ENCODE peak calls at places on chromosomes 3 and 15, in ten cellular contexts. R is adrenal gland, I is right lobe of liver, S is heart left ventricle, B is transverse colon, Y is sigmoid colon, H is esophagus squamous epithelium, E is esophagus muscularis mucosa, P is ovary, Z is Peyer's patch. V is an unnamed sample.

GRCh38 chr3:184716652-184717607 is 5.1 kb upstream of the MAGEF1 start:
- DNase-seq in Y (no peak), S (no peak), R (no peak), H (no peak), E (no peak), I (no peak), Z (no peak), P (peak; percentile 70), B (no peak), V (peak; percentile 73)

GRCh38 chr15:90035095-90035834 is 34.1 kb downstream of the ZNF710 start:
- DNase-seq in Y (peak; percentile 75), I (peak; percentile 66), P (no peak), S (peak; percentile 42), B (peak; percentile 55), Z (peak; percentile 66), H (no peak), E (no peak), R (peak; percentile 84), V (no peak)

GRCh38 chr3:184591789-184592188 is 30.2 kb downstream of the EPHB3 start:
- DNase-seq in E (no peak), Y (no peak), I (no peak), B (no peak), S (no peak), Z (no peak), H (no peak), R (no peak), P (no peak), V (no peak)

GRCh38 chr15:82798104-82798503 is 7.8 kb downstream of the FSD2 start:
- DNase-seq in Z (no peak), Y (no peak), I (no peak), R (no peak), E (no peak), S (no peak), P (no peak), H (no peak), B (no peak), V (no peak)

GRCh38 chr3:20488101-20488500 is 302.1 kb upstream of the SGO1 start:
- DNase-seq in R (no peak), P (no peak), S (no peak), E (no peak), Z (no peak), Y (no peak), H (no peak), I (no peak), B (no peak), V (no peak)

GRCh38 chr15:40038267-40038653 is 721 bp downstream of the SRP14 start:
- DNase-seq in E (peak; percentile 87), R (no peak), Y (no peak), S (no peak), P (no peak), B (no peak), Z (no peak), I (no peak), H (no peak), V (no peak)

GRCh38 chr3:153209596-153209995 is 47.6 kb downstream of the RAP2B start:
- DNase-seq in E (no peak), P (no peak), Z (no peak), R (no peak), I (peak; percentile 50), B (no peak), Y (no peak), S (no peak), H (no peak), V (no peak)

GRCh38 chr3:194330579-194330978 is 20.5 kb downstream of the CPN2 start:
- DNase-seq in S (peak; percentile 55), P (no peak), Y (no peak), H (no peak), B (no peak), I (peak; percentile 89), E (no peak), R (peak; percentile 73), Z (no peak), V (no peak)

GRCh38 chr3:102614580-102614979 is 179.8 kb downstream of the ZPLD1 start:
- DNase-seq in I (no peak), E (no peak), R (no peak), Z (no peak), P (no peak), B (no peak), H (no peak), S (no peak), Y (no peak), V (no peak)

GRCh38 chr3:98784666-98785600 is 21.8 kb downstream of the ST3GAL6 start:
- DNase-seq in E (no peak), P (no peak), R (no peak), B (no peak), I (no peak), H (no peak), Z (no peak), S (no peak), Y (no peak), V (no peak)

DNA sequence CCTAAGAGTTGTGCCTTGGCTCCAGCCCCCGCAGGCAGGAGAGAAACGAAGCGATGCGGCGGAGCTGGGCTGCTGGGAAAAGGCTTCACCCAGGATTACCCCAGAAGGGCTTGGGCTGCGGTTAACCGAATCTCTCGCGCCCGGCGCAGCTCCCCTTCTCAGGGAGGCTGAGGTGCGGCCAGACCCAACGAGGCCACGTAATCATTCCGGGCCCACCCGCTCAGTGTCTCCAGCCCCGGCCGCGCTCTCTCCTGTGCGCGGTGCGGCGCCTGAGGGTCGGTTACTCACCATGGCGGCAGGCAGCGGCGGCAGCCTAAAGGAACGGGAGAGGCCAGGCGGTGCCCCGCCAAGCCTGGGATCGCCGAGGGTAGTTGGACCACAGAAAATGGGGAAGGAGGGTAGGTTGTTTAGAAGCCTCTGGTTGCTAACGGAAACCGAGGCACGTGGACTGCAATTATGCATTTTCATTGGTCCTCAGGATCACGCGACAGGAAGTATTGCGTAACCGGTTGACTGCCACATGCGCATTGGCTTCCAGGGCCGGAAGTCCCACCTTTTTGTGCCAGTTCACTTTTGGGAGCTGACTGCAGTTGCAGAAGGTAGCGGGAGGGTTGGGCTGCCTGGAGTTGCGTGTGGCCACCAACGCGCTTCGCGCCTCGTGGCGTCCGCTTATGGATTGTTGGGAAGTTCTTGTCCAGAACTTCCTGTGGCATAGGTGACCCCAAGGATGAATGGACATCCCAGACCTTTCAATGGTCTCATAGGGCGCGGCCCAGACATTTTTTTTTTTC is at the start of gene LZTFL1:
- DNase-seq in R (peak; percentile 99), P (peak; percentile 91), H (peak; percentile 72), S (peak; percentile 93), Z (peak; percentile 97), Y (peak; percentile 97), I (peak; percentile 94), E (peak; percentile 99), B (peak; percentile 94), V (peak; percentile 94)
- TF ChIP-seq POLR2A in R (no peak), P (no peak), H (no peak), S (no peak), Z (no peak), Y (no peak), I (peak; percentile 18), E (no peak), B (peak; percentile 28), V (no peak)

GRCh38 chr15:98738689-98739411 is 90.5 kb downstream of the IGF1R start:
- DNase-seq in I (no peak), H (no peak), S (no peak), E (no peak), B (no peak), Y (no peak), R (no peak), Z (no peak), P (no peak), V (no peak)

GRCh38 chr15:98737721-98738120 is 89.4 kb downstream of the IGF1R start:
- DNase-seq in R (peak; percentile 55), E (no peak), H (no peak), P (no peak), B (no peak), Z (no peak), S (no peak), I (no peak), Y (no peak), V (no peak)

GRCh38 chr15:98735895-98736617 is 87.7 kb downstream of the IGF1R start:
- DNase-seq in I (no peak), Z (no peak), Y (no peak), E (no peak), P (no peak), B (no peak), H (no peak), R (no peak), S (no peak), V (no peak)

GRCh38 chr15:98735304-98735703 is 87.0 kb downstream of the IGF1R start:
- DNase-seq in H (no peak), Y (no peak), S (no peak), B (no peak), Z (no peak), P (no peak), I (no peak), E (no peak), R (peak; percentile 49), V (no peak)

GRCh38 chr15:98737122-98737521 is 88.8 kb downstream of the IGF1R start:
- DNase-seq in I (no peak), Y (no peak), R (peak; percentile 49), H (no peak), S (no peak), E (no peak), P (no peak), B (no peak), Z (no peak), V (no peak)
- H3K4me1 ChIP-seq in I (no peaks in the 10 kb centered on the region), Y (peaks cover 87% of the 10 kb centered on the region), R (peaks cover 49% of the 10 kb centered on the region), H (peaks cover 61% of the 10 kb centered on the region), S (peaks cover 80% of the 10 kb centered on the region), E (peaks cover 26% of the 10 kb centered on the region), P (peaks cover 20% of the 10 kb centered on the region), B (peaks cover 26% of the 10 kb centered on the region), Z (no peaks in the 10 kb centered on the region), V (peaks cover 4% of the 10 kb centered on the region)

GRCh38 chr3:112117826-112118571 is 15.0 kb downstream of the GCSAM start:
- DNase-seq in R (no peak), Y (no peak), I (no peak), B (peak; percentile 24), P (no peak), S (peak; percentile 27), Z (peak; percentile 68), E (peak; percentile 89), H (no peak), V (no peak)
- TF ChIP-seq POLR2A in R (no peak), Y (no peak), I (no peak), B (no peak), P (no peak), S (no peak), Z (no peak), E (no peak), H (no peak), V (no peak)

GRCh38 chr15:85414495-85414894 is 34.1 kb downstream of the AKAP13 start:
- DNase-seq in H (no peak), S (no peak), R (no peak), E (no peak), Y (no peak), P (no peak), I (no peak), B (no peak), Z (no peak), V (no peak)

GRCh38 chr15:85414991-85415390 is 34.6 kb downstream of the AKAP13 start:
- DNase-seq in P (no peak), Z (no peak), Y (no peak), S (no peak), E (no peak), B (no peak), H (no peak), R (no peak), I (no peak), V (no peak)

GRCh38 chr15:85412956-85413854 is 32.8 kb downstream of the AKAP13 start:
- DNase-seq in R (peak; percentile 88), I (peak; percentile 61), B (peak; percentile 77), S (peak; percentile 44), P (no peak), Y (peak; percentile 85), Z (peak; percentile 92), H (peak; percentile 10), E (no peak), V (peak; percentile 63)

GRCh38 chr15:85414037-85414436 is 33.6 kb downstream of the AKAP13 start:
- DNase-seq in S (no peak), I (no peak), E (no peak), R (no peak), Z (no peak), B (no peak), H (no peak), P (no peak), Y (no peak), V (no peak)

GRCh38 chr15:85411992-85412538 is 31.7 kb downstream of the AKAP13 start:
- DNase-seq in S (no peak), R (no peak), B (no peak), H (no peak), Z (no peak), E (no peak), Y (no peak), I (no peak), P (no peak), V (no peak)
- H3K4me1 ChIP-seq in S (peaks cover 70% of the 10 kb centered on the region), R (peaks cover 50% of the 10 kb centered on the region), B (peaks cover 24% of the 10 kb centered on the region), H (peaks cover 81% of the 10 kb centered on the region), Z (no peaks in the 10 kb centered on the region), E (peaks cover 34% of the 10 kb centered on the region), Y (peaks cover 39% of the 10 kb centered on the region), I (peaks cover 20% of the 10 kb centered on the region), P (peaks cover 3% of the 10 kb centered on the region), V (no peaks in the 10 kb centered on the region)